ENCODE peak calls at places on chromosome 15, in eight cellular contexts. A is activated CD8-positive, alpha-beta memory T cell treated with anti-CD3 and anti-CD28 coated beads, Interleukin-2, amount 10 ng/mL, durations not matched to agents 7 days and 5 days; O is activated CD4-positive, alpha-beta memory T cell treated with anti-CD3 and anti-CD28 coated beads, Interleukin-2, amount 10 ng/mL, durations not matched to agents 7 days and 5 days; M is RWPE1; P is fibroblast of lung; J is C1 segment of cervical spinal cord; Z is hippocampal formation; G is Panc1. H is an unnamed sample.

GRCh38 chr15:59571606-59572005 is 40.0 kb upstream of the GCNT3 start:
- DNase-seq in O (no peak), J (no peak), Z (no peak), P (no peak), A (no peak), M (no peak), G (no peak), H (no peak)

GRCh38 chr15:95262866-95263564 is 1031.7 kb downstream of the MCTP2 start:
- DNase-seq in P (peak), M (no peak), A (no peak), G (no peak), Z (no peak), O (no peak), J (no peak), H (no peak)

GRCh38 chr15:62107561-62108110 is 40.9 kb downstream of the C2CD4A start:
- DNase-seq in G (no peak), Z (no peak), M (no peak), O (no peak), A (no peak), J (no peak), P (peak), H (no peak)

GRCh38 chr15:77541421-77542181 is 91.1 kb downstream of the LINGO1 start:
- DNase-seq in G (no peak), M (no peak), J (peak), Z (peak), P (peak), O (no peak), A (no peak), H (no peak)

GRCh38 chr15:31977812-31978662 is 52.3 kb upstream of the CHRNA7 start:
- DNase-seq in A (peak), Z (peak), O (peak), P (peak), M (peak), J (peak), G (peak), H (no peak)

GRCh38 chr15:50219820-50220219 is 37.8 kb downstream of the SLC27A2 start:
- DNase-seq in O (no peak), P (no peak), G (no peak), J (no peak), Z (no peak), M (no peak), A (no peak), H (no peak)

GRCh38 chr15:41932101-41932500 is 38.2 kb upstream of the SPTBN5 start:
- DNase-seq in M (no peak), G (no peak), Z (no peak), O (no peak), P (no peak), J (no peak), A (no peak), H (no peak)

GRCh38 chr15:74265046-74265639 is 29.0 kb downstream of the CCDC33 start:
- DNase-seq in Z (no peak), G (no peak), M (no peak), O (peak), P (peak), J (no peak), A (peak), H (peak)

GRCh38 chr15:61195116-61196002 is 33.7 kb downstream of the RORA start:
- DNase-seq in P (peak), M (peak), G (peak), Z (no peak), O (no peak), J (no peak), A (no peak), H (peak)

GRCh38 chr15:26083457-26084350 is 220.6 kb upstream of the ATP10A start:
- DNase-seq in O (no peak), J (no peak), Z (no peak), P (peak), M (no peak), G (no peak), A (no peak), H (no peak)

GRCh38 chr15:69081310-69082004 is 67.0 kb downstream of the NOX5 start:
- DNase-seq in A (no peak), J (no peak), M (no peak), P (peak), Z (no peak), O (no peak), G (no peak), H (no peak)

GRCh38 chr15:101664303-101664913 is 12.2 kb upstream of the TM2D3 start:
- DNase-seq in J (peak), P (no peak), A (no peak), Z (peak), O (no peak), M (no peak), G (no peak), H (no peak)

GRCh38 chr15:86489992-86490391 is 410.3 kb downstream of the AGBL1 start:
- DNase-seq in J (no peak), G (no peak), A (no peak), O (no peak), P (no peak), M (no peak), Z (no peak), H (no peak)

GRCh38 chr15:28901987-28902745 is 16.4 kb downstream of the APBA2 start:
- DNase-seq in M (no peak), G (no peak), O (no peak), J (no peak), A (no peak), Z (no peak), P (no peak), H (no peak)

GRCh38 chr15:69820819-69821218 is 276.9 kb downstream of the TLE3 start:
- DNase-seq in A (no peak), J (no peak), O (no peak), P (peak), M (no peak), Z (no peak), G (no peak), H (no peak)

GRCh38 chr15:75029378-75030022 is 6.1 kb downstream of the PPCDC start:
- DNase-seq in O (peak), J (peak), M (peak), Z (peak), P (peak), A (peak), G (no peak), H (peak)

GRCh38 chr15:86362556-86362955 is 282.9 kb downstream of the AGBL1 start:
- DNase-seq in Z (no peak), A (no peak), G (no peak), J (no peak), M (peak), O (no peak), P (peak), H (peak)

GRCh38 chr15:42286445-42287029 is 13.3 kb upstream of the TMEM87A start:
- DNase-seq in A (no peak), Z (no peak), O (no peak), G (no peak), J (no peak), M (no peak), P (no peak), H (no peak)

GRCh38 chr15:96692826-96693225 is 362.3 kb downstream of the NR2F2 start:
- DNase-seq in P (no peak), J (no peak), G (no peak), M (no peak), O (no peak), A (no peak), Z (no peak), H (no peak)

GRCh38 chr15:28125673-28126651 is 26.8 kb upstream of the OCA2 start:
- DNase-seq in O (no peak), G (peak), J (peak), A (no peak), M (no peak), P (peak), Z (no peak), H (peak)

GRCh38 chr15:95981209-95981608 is 349.3 kb upstream of the NR2F2 start:
- DNase-seq in Z (no peak), J (no peak), P (no peak), M (no peak), O (no peak), G (no peak), A (no peak), H (no peak)

GRCh38 chr15:84638103-84638502 is 16.0 kb downstream of the WDR73 start:
- DNase-seq in A (no peak), O (no peak), J (no peak), M (peak), P (peak), Z (no peak), G (no peak), H (no peak)

GRCh38 chr15:68570974-68571373 is 7.8 kb upstream of the CORO2B start:
- DNase-seq in G (no peak), M (no peak), J (no peak), O (no peak), P (no peak), Z (no peak), A (no peak), H (no peak)

GRCh38 chr15:80504931-80505330 is 100.7 kb downstream of the ARNT2 start:
- DNase-seq in O (no peak), J (no peak), P (no peak), G (no peak), A (no peak), M (no peak), Z (no peak), H (no peak)

GRCh38 chr15:75925440-75925839 is 21.8 kb downstream of the FBXO22 start:
- DNase-seq in G (no peak), O (no peak), Z (no peak), P (no peak), A (no peak), M (no peak), J (no peak), H (no peak)

GRCh38 chr15:69666921-69667811 is 214.5 kb downstream of the RPLP1 start:
- DNase-seq in M (no peak), J (no peak), Z (no peak), O (no peak), G (no peak), A (no peak), P (no peak), H (no peak)

GRCh38 chr15:69930754-69931153 is 167.0 kb downstream of the TLE3 start:
- DNase-seq in G (no peak), A (no peak), P (no peak), J (no peak), M (no peak), Z (no peak), O (no peak), H (no peak)

GRCh38 chr15:99014803-99015676 is 7.4 kb upstream of the PGPEP1L start:
- DNase-seq in G (no peak), P (peak), J (no peak), O (peak), Z (no peak), A (no peak), M (peak), H (no peak)

GRCh38 chr15:31782016-31782783 is 248.1 kb upstream of the CHRNA7 start:
- DNase-seq in M (no peak), P (no peak), J (no peak), G (no peak), Z (no peak), O (no peak), A (no peak), H (no peak)

GRCh38 chr15:89760303-89761008 is 9.4 kb upstream of the MESP1 start:
- DNase-seq in P (peak), Z (peak), G (peak), A (peak), M (peak), O (peak), J (peak), H (peak)

GRCh38 chr15:69608661-69609060 is 156.0 kb downstream of the RPLP1 start:
- DNase-seq in M (no peak), G (no peak), P (no peak), O (no peak), J (no peak), A (peak), Z (no peak), H (no peak)

GRCh38 chr15:84721381-84721780 is 5.4 kb upstream of the SEC11A start:
- DNase-seq in A (no peak), M (no peak), O (no peak), J (no peak), G (no peak), Z (no peak), P (no peak), H (no peak)

GRCh38 chr15:44102675-44103254 is 92.3 kb downstream of the FRMD5 start:
- DNase-seq in A (no peak), G (peak), P (peak), M (peak), O (no peak), J (peak), Z (peak), H (peak)

H was measured in stromal cell of bone marrow.